ENCODE peak calls at places on chromosomes 4 and X, in six cellular contexts. S is fibroblast of mammary gland, V is brain microvascular endothelial cell, G is AG10803, B is tibial artery, Q is epithelial cell of esophagus. A is an unnamed sample.

GRCh38 chrX:74138943-74139342 is 165.0 kb upstream of the ZCCHC13 start:
- DNase-seq in Q (no peak), S (no peak), G (no peak), V (no peak), B (no peak), A (no peak)

GRCh38 chr4:89898304-89898716 is 3.7 kb downstream of the MMRN1 start:
- DNase-seq in B (no peak), S (no peak), G (no peak), Q (no peak), V (no peak), A (no peak)

GRCh38 chr4:53507671-53508286 is 83.5 kb downstream of the LNX1 start:
- DNase-seq in B (peak; percentile 85), V (peak; percentile 49), Q (no peak), S (peak; percentile 99), G (peak; percentile 25), A (peak; percentile 98)

GRCh38 chr4:189784651-189785050 is 156.0 kb upstream of the FRG1 start:
- DNase-seq in G (no peak), B (no peak), S (no peak), V (no peak), Q (no peak), A (no peak)

GRCh38 chrX:52284865-52285264 is 84.0 kb upstream of the XAGE2 start:
- DNase-seq in Q (no peak), V (no peak), B (no peak), G (no peak), S (no peak), A (no peak)

GRCh38 chr4:76802546-76803021 is 95.4 kb downstream of the SOWAHB start:
- DNase-seq in S (no peak), B (no peak), Q (no peak), V (peak; percentile 27), G (peak; percentile 47), A (peak; percentile 51)

GRCh38 chr4:159780196-159780922 is 677.5 kb downstream of the RAPGEF2 start:
- DNase-seq in G (no peak), Q (no peak), B (no peak), S (no peak), V (no peak), A (no peak)

GRCh38 chr4:119783200-119783978 is 154.8 kb upstream of the PDE5A start:
- DNase-seq in S (no peak), B (no peak), G (no peak), V (no peak), Q (no peak), A (no peak)

GRCh38 chr4:111475001-111475400 is 670.3 kb upstream of the FAM241A start:
- DNase-seq in S (peak; percentile 66), Q (peak; percentile 63), B (no peak), G (peak; percentile 56), V (peak; percentile 20), A (peak; percentile 18)

GRCh38 chr4:1207157-1207470 is 34.7 kb upstream of the SPON2 start:
- DNase-seq in S (no peak), G (no peak), B (peak; percentile 22), Q (no peak), V (no peak), A (no peak)

GRCh38 chrX:47366051-47366722 is 4.2 kb upstream of the ZNF157 start:
- DNase-seq in B (peak; percentile 44), Q (peak; percentile 76), G (peak; percentile 59), V (peak; percentile 62), S (peak; percentile 73), A (peak; percentile 78)

GRCh38 chr4:114187592-114187991 is 208.1 kb upstream of the ARSJ start:
- DNase-seq in B (no peak), G (no peak), V (no peak), S (no peak), Q (no peak), A (no peak)

GRCh38 chrX:150569155-150569477 is 695 bp downstream of the MTM1 start:
- DNase-seq in V (peak; percentile 3), Q (no peak), S (peak; percentile 44), B (no peak), G (peak; percentile 35), A (peak; percentile 43)

GRCh38 chrX:77118686-77119085 is 328.5 kb upstream of the FGF16 start:
- DNase-seq in G (no peak), S (no peak), B (no peak), V (no peak), Q (no peak), A (no peak)

GRCh38 chr4:47972181-47972580 is 44.3 kb downstream of the CNGA1 start:
- DNase-seq in G (no peak), Q (no peak), V (no peak), B (no peak), S (no peak), A (no peak)

GRCh38 chr4:28351826-28352225 is 1491.2 kb downstream of the STIM2 start:
- DNase-seq in V (no peak), G (no peak), Q (peak; percentile 60), B (no peak), S (no peak), A (no peak)

GRCh38 chrX:10288400-10288799 is 131.6 kb downstream of the CLCN4 start:
- DNase-seq in Q (no peak), B (no peak), G (peak; percentile 2), V (no peak), S (no peak), A (peak; percentile 0)

GRCh38 chrX:153862369-153863250 is 23.4 kb downstream of the L1CAM start:
- DNase-seq in V (no peak), B (no peak), Q (no peak), G (no peak), S (no peak), A (no peak)

GRCh38 chr4:108700358-108700757 is 50.0 kb downstream of the OSTC start:
- DNase-seq in Q (no peak), S (peak; percentile 53), B (no peak), G (peak; percentile 86), V (no peak), A (peak; percentile 75)

GRCh38 chr4:39406763-39407583 is at the start of gene KLB:
- DNase-seq in B (no peak), G (peak; percentile 2), V (no peak), Q (no peak), S (peak; percentile 49), A (peak; percentile 30)

GRCh38 chr4:74397748-74398426 is 32.9 kb downstream of the EREG start:
- DNase-seq in Q (no peak), B (no peak), V (no peak), G (no peak), S (no peak), A (no peak)

GRCh38 chr4:168797176-168797575 is 212.9 kb downstream of the CBR4 start:
- DNase-seq in B (no peak), V (peak; percentile 79), S (peak; percentile 93), G (peak; percentile 67), Q (peak; percentile 91), A (peak; percentile 90)

GRCh38 chrX:134600714-134601113 is 57.6 kb downstream of the PLAC1 start:
- DNase-seq in S (peak; percentile 79), G (peak; percentile 67), V (no peak), Q (peak; percentile 7), B (no peak), A (peak; percentile 41)

GRCh38 chr4:185966997-185967775 is 101.8 kb upstream of the TLR3 start:
- DNase-seq in V (no peak), S (no peak), G (peak; percentile 6), B (no peak), Q (no peak), A (no peak)

GRCh38 chr4:109425405-109425804 is 8.2 kb upstream of the SEC24B start:
- DNase-seq in Q (no peak), S (no peak), G (no peak), B (no peak), V (no peak), A (no peak)

GRCh38 chr4:177008836-177009501 is 216.2 kb upstream of the VEGFC start:
- DNase-seq in B (no peak), G (no peak), Q (no peak), S (peak; percentile 75), V (peak; percentile 28), A (no peak)

GRCh38 chrX:16138108-16138427 is 14.7 kb downstream of the GRPR start:
- DNase-seq in V (no peak), G (no peak), B (no peak), Q (peak; percentile 5), S (no peak), A (peak; percentile 8)

GRCh38 chrX:71541546-71542022 is 8.7 kb downstream of the OGT start:
- DNase-seq in Q (peak; percentile 59), S (peak; percentile 66), V (peak; percentile 13), B (no peak), G (peak; percentile 77), A (peak; percentile 77)
- H3K4me3 ChIP-seq in Q (no peak overlapping the region), S (no peak overlapping the region), V (no peak overlapping the region), B (no peak overlapping the region), G (no peak overlapping the region), A (no peak overlapping the region)

DNA sequence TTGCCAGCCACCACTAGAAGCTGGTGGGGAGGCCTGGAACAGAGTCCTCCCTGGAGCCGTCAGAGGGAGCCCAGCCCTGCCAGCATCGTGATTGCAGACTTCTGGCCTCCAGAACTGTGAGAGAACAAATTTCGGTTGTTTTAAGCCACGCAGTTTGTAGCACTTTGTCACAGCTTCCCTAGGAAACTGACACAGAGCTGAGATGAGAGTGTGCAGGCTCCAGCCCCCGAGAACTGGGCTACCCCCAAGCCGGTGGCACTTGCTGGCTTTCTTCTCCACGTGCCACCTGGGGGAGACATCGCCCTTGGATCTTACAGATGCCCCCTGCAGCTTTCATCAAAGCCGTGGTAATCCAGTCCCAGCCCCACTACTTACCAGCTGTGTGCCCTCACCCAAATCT is 83.7 kb downstream of the PPP2R2C start:
- DNase-seq in S (no peak), G (no peak), Q (no peak), B (no peak), V (no peak), A (no peak)
- TF ChIP-seq CTCF in S (no peak), G (no peak), Q (no peak), B (no peak), V (no peak), A (no peak)

GRCh38 chr4:151227731-151228130 is 49.2 kb upstream of the PRSS48 start:
- DNase-seq in S (peak; percentile 93), Q (peak; percentile 94), V (peak; percentile 96), G (peak; percentile 89), B (peak; percentile 89), A (peak; percentile 97)

GRCh38 chr4:151226004-151226932 is 50.7 kb upstream of the PRSS48 start:
- DNase-seq in Q (peak; percentile 85), G (peak; percentile 84), V (peak; percentile 75), B (no peak), S (peak; percentile 91), A (peak; percentile 88)

GRCh38 chr4:151231915-151232595 is 44.9 kb upstream of the PRSS48 start:
- DNase-seq in B (no peak), Q (no peak), S (no peak), V (peak; percentile 47), G (no peak), A (no peak)

GRCh38 chr4:151223465-151223864 is 53.5 kb upstream of the PRSS48 start:
- DNase-seq in V (no peak), S (no peak), B (no peak), G (no peak), Q (no peak), A (no peak)

GRCh38 chr4:151228196-151229119 is 48.5 kb upstream of the PRSS48 start:
- DNase-seq in G (peak; percentile 13), Q (peak; percentile 10), B (no peak), S (peak; percentile 75), V (peak; percentile 35), A (peak; percentile 84)
- H3K4me3 ChIP-seq in G (peak overlapping the region; percentile 56), Q (no peak overlapping the region), B (peak overlapping the region; percentile 49), S (peak overlapping the region; percentile 66), V (no peak overlapping the region), A (peak overlapping the region; percentile 61)

DNA sequence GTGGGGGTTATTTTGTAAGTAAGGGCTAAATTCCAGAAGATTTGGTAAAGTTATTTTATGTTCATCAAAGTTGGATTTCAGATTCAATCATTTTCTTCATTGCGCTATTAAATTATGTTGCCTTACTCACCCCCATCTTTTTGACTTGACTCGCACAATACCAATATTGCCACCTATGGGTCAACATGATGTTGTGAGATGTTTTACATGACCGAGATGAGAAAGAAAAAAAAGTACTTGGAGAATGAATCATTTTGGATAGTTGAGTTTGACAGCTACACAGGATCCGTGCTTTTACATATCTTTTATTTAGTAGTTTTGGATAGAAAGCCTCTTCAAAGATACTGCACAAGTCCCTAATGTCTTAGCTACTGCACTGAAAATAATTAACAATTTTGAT is 224.2 kb upstream of the EMCN start:
- DNase-seq in B (no peak), G (peak; percentile 45), Q (peak; percentile 78), S (peak; percentile 75), V (peak; percentile 40), A (peak; percentile 81)
- TF ChIP-seq CTCF in B (no peak), G (peak; percentile 52), Q (peak; percentile 64), S (peak; percentile 60), V (peak; percentile 54), A (peak; percentile 65)

A was measured in fibroblast of pulmonary artery.